ENCODE peak calls at places on chromosomes 11 and 22, in five cellular contexts. U, R, Y, O and E are unnamed samples.

GRCh38 chr11:2289859-2290258 is 11.9 kb downstream of the C11orf21 start:
- DNase-seq in U (no peak), R (no peak), Y (no peak), O (peak), E (no peak)

GRCh38 chr11:130449996-130450419 is 1.6 kb downstream of the ADAMTS15 start:
- DNase-seq in U (no peak), R (peak), Y (no peak), O (peak), E (no peak)

GRCh38 chr11:119590651-119591308 is 138.2 kb downstream of the NECTIN1 start:
- DNase-seq in U (peak), R (no peak), Y (no peak), O (no peak), E (no peak)

GRCh38 chr22:45225732-45226560 is 14.7 kb downstream of the KIAA0930 start:
- DNase-seq in U (peak), R (no peak), Y (no peak), O (no peak), E (no peak)

GRCh38 chr22:33807465-33807864 is 112.8 kb downstream of the LARGE1 start:
- DNase-seq in U (no peak), R (no peak), Y (no peak), O (no peak), E (no peak)

GRCh38 chr11:133797542-133797941 is 47.8 kb downstream of the SPATA19 start:
- DNase-seq in U (no peak), R (no peak), Y (no peak), O (no peak), E (no peak)

GRCh38 chr11:63564056-63564784 is 1.0 kb upstream of the PLAAT2 start:
- DNase-seq in U (no peak), R (no peak), Y (no peak), O (no peak), E (no peak)

GRCh38 chr22:44994399-44995281 is 15.2 kb downstream of the PHF21B start:
- DNase-seq in U (no peak), R (no peak), Y (no peak), O (no peak), E (no peak)

GRCh38 chr22:26066534-26066933 is 102.7 kb upstream of the SEZ6L start:
- DNase-seq in U (no peak), R (peak), Y (peak), O (no peak), E (no peak)
- TF ChIP-seq CTCF in U (no peak), R (no peak), Y (no peak), O (no peak), E (no peak)

GRCh38 chr22:40567106-40567505 is 69.4 kb downstream of the MRTFA start:
- DNase-seq in U (peak), R (no peak), Y (no peak), O (no peak), E (no peak)

GRCh38 chr22:40571887-40572286 is 64.6 kb downstream of the MRTFA start:
- DNase-seq in U (no peak), R (no peak), Y (no peak), O (no peak), E (no peak)

GRCh38 chr22:40572976-40573375 is 63.5 kb downstream of the MRTFA start:
- DNase-seq in U (peak), R (no peak), Y (no peak), O (no peak), E (no peak)

GRCh38 chr22:40567626-40568328 is 68.7 kb downstream of the MRTFA start:
- DNase-seq in U (no peak), R (no peak), Y (no peak), O (no peak), E (no peak)
- TF ChIP-seq CTCF in U (no peak), R (no peak), Y (no peak), O (no peak), E (no peak)

DNA sequence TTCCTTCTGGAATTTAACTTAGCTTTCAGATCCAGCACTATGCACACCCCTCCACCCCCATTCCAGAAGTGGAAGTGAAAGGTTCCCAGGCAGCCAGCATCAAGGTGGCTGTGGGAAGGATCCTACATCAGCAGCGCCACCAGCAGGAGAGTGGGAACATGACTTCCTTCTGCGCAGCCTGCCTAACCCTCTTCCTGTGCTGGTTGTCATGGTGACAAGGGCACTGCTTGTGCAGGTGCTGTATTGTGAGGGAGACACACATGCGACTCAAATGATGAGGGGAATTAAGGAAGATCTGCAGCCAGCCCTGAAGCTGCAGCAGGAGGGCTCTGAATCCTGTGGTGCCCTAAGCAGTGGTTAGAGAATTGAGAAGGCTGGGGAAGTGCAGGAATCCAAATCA is 904.4 kb upstream of the API5 start:
- DNase-seq in U (no peak), R (peak), Y (peak), O (no peak), E (no peak)
- TF ChIP-seq CTCF in U (no peak), R (peak), Y (peak), O (no peak), E (no peak)

GRCh38 chr11:120756931-120757330 is 245.4 kb downstream of the GRIK4 start:
- DNase-seq in U (no peak), R (no peak), Y (no peak), O (no peak), E (no peak)
- TF ChIP-seq CTCF in U (no peak), R (no peak), Y (no peak), O (no peak), E (no peak)

GRCh38 chr11:121389651-121390050 is 62.5 kb upstream of the SORL1 start:
- DNase-seq in U (no peak), R (no peak), Y (peak), O (no peak), E (no peak)
- TF ChIP-seq CTCF in U (no peak), R (no peak), Y (no peak), O (no peak), E (no peak)

GRCh38 chr11:7423946-7424345 is 61.4 kb upstream of the OLFML1 start:
- DNase-seq in U (no peak), R (no peak), Y (no peak), O (no peak), E (no peak)

GRCh38 chr11:7418916-7419315 is 66.4 kb upstream of the OLFML1 start:
- DNase-seq in U (no peak), R (no peak), Y (no peak), O (no peak), E (no peak)

GRCh38 chr11:7418061-7418460 is 67.2 kb upstream of the OLFML1 start:
- DNase-seq in U (peak), R (no peak), Y (no peak), O (no peak), E (no peak)

GRCh38 chr11:7421136-7421535 is 64.2 kb upstream of the OLFML1 start:
- DNase-seq in U (no peak), R (no peak), Y (no peak), O (no peak), E (no peak)

GRCh38 chr11:7422544-7423331 is 62.6 kb upstream of the OLFML1 start:
- DNase-seq in U (no peak), R (no peak), Y (no peak), O (no peak), E (no peak)
- TF ChIP-seq CTCF in U (no peak), R (no peak), Y (no peak), O (no peak), E (no peak)

GRCh38 chr22:24108073-24108472 is 73.2 kb upstream of the SUSD2 start:
- DNase-seq in U (no peak), R (no peak), Y (no peak), O (no peak), E (no peak)
- TF ChIP-seq CTCF in U (no peak), R (no peak), Y (no peak), O (no peak), E (no peak)

DNA sequence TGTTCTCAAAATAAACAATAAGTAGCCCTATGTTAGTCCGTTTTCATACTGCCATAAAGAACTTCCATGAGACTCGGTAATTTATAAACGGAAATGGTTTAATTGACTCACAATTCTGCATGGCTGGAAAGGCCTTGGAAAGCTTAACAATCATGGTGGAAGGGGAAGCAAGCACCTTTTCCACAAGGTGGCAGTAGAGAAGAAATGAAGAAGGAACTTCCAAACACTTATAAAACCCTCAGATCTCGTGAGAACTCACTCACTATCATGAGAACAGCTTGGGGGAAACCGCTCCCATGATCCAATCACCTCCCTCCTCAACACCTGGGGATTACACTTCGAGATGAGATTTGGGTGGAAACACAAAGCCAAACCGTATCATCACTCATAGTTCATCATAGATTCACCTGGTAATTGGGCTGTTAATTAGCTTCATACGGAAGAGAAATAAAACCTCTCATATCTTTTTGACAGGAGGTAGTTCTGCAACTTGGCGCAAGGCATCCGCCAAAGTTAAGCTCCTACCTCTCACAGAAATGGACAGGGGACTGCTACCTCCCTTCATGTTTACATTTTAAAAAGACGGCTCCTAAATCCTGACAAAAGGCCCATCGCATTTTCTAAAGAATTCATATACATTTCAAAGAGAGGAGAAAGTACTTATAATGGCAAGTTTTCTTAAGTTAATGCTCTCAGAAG is 49.0 kb downstream of the MUC15 start:
- DNase-seq in U (peak), R (no peak), Y (no peak), O (no peak), E (no peak)
- TF ChIP-seq CTCF in U (peak), R (no peak), Y (no peak), O (no peak), E (no peak)

GRCh38 chr11:65551572-65552398 is 6.4 kb downstream of the LTBP3 start:
- DNase-seq in U (peak), R (peak), Y (no peak), O (no peak), E (peak)
- TF ChIP-seq CTCF in U (peak), R (peak), Y (peak), O (no peak), E (peak)